ENCODE peak calls at places on chromosomes 6 and 20, in five cellular contexts. One of them, this sample, is unnamed.

GRCh38 chr20:39886650-39887190 is 802.3 kb downstream of the MAFB start:
- DNase-seq in PC-9: no peak
- DNase-seq in WTC11: no peak
- DNase-seq in activated CD8-positive, alpha-beta memory T cell treated with anti-CD3 and anti-CD28 coated beads, Interleukin-2, amount 50 U/mL, for 4 hours: no peak
- DNase-seq in cardiac fibroblast: no peak
- DNase-seq in this sample: no peak

GRCh38 chr6:26197736-26198625 is 110.8 kb downstream of the HFE start:
- DNase-seq in PC-9: peak
- DNase-seq in WTC11: no peak
- DNase-seq in activated CD8-positive, alpha-beta memory T cell treated with anti-CD3 and anti-CD28 coated beads, Interleukin-2, amount 50 U/mL, for 4 hours: peak
- DNase-seq in cardiac fibroblast: peak
- DNase-seq in this sample: no peak

GRCh38 chr20:48411906-48412305 is 415.9 kb downstream of the PREX1 start:
- DNase-seq in PC-9: no peak
- DNase-seq in WTC11: no peak
- DNase-seq in activated CD8-positive, alpha-beta memory T cell treated with anti-CD3 and anti-CD28 coated beads, Interleukin-2, amount 50 U/mL, for 4 hours: no peak
- DNase-seq in cardiac fibroblast: no peak
- DNase-seq in this sample: no peak

GRCh38 chr6:89966913-89967312 is 72.6 kb downstream of the GJA10 start:
- DNase-seq in PC-9: no peak
- DNase-seq in WTC11: no peak
- DNase-seq in activated CD8-positive, alpha-beta memory T cell treated with anti-CD3 and anti-CD28 coated beads, Interleukin-2, amount 50 U/mL, for 4 hours: no peak
- DNase-seq in cardiac fibroblast: no peak
- DNase-seq in this sample: no peak

GRCh38 chr20:56433221-56433879 is 21.3 kb downstream of the CASS4 start:
- DNase-seq in PC-9: no peak
- DNase-seq in WTC11: no peak
- DNase-seq in activated CD8-positive, alpha-beta memory T cell treated with anti-CD3 and anti-CD28 coated beads, Interleukin-2, amount 50 U/mL, for 4 hours: no peak
- DNase-seq in cardiac fibroblast: peak
- DNase-seq in this sample: no peak

GRCh38 chr6:34334796-34335416 is 57.6 kb downstream of the NUDT3 start:
- DNase-seq in PC-9: no peak
- DNase-seq in WTC11: no peak
- DNase-seq in activated CD8-positive, alpha-beta memory T cell treated with anti-CD3 and anti-CD28 coated beads, Interleukin-2, amount 50 U/mL, for 4 hours: no peak
- DNase-seq in cardiac fibroblast: peak
- DNase-seq in this sample: no peak

GRCh38 chr6:4518506-4518905 is 257.7 kb upstream of the CDYL start:
- DNase-seq in PC-9: no peak
- DNase-seq in WTC11: no peak
- DNase-seq in activated CD8-positive, alpha-beta memory T cell treated with anti-CD3 and anti-CD28 coated beads, Interleukin-2, amount 50 U/mL, for 4 hours: no peak
- DNase-seq in cardiac fibroblast: peak
- DNase-seq in this sample: no peak

GRCh38 chr6:83707829-83708545 is 914 bp downstream of the SNAP91 start:
- DNase-seq in PC-9: no peak
- DNase-seq in WTC11: peak
- DNase-seq in activated CD8-positive, alpha-beta memory T cell treated with anti-CD3 and anti-CD28 coated beads, Interleukin-2, amount 50 U/mL, for 4 hours: no peak
- DNase-seq in cardiac fibroblast: peak
- DNase-seq in this sample: no peak

GRCh38 chr20:62603021-62603906 is 39.0 kb upstream of the SLCO4A1 start:
- DNase-seq in PC-9: no peak
- DNase-seq in WTC11: no peak
- DNase-seq in activated CD8-positive, alpha-beta memory T cell treated with anti-CD3 and anti-CD28 coated beads, Interleukin-2, amount 50 U/mL, for 4 hours: peak
- DNase-seq in cardiac fibroblast: no peak
- DNase-seq in this sample: peak

GRCh38 chr6:34463299-34463698 is 2.6 kb upstream of the PACSIN1 start:
- DNase-seq in PC-9: no peak
- DNase-seq in WTC11: no peak
- DNase-seq in activated CD8-positive, alpha-beta memory T cell treated with anti-CD3 and anti-CD28 coated beads, Interleukin-2, amount 50 U/mL, for 4 hours: no peak
- DNase-seq in cardiac fibroblast: no peak
- DNase-seq in this sample: no peak

GRCh38 chr6:134097114-134097707 is 44.8 kb upstream of the SLC2A12 start:
- DNase-seq in PC-9: peak
- DNase-seq in WTC11: peak
- DNase-seq in activated CD8-positive, alpha-beta memory T cell treated with anti-CD3 and anti-CD28 coated beads, Interleukin-2, amount 50 U/mL, for 4 hours: peak
- DNase-seq in cardiac fibroblast: peak
- DNase-seq in this sample: no peak

GRCh38 chr20:17614176-17614811 is 44.4 kb downstream of the DSTN start:
- DNase-seq in PC-9: no peak
- DNase-seq in WTC11: no peak
- DNase-seq in activated CD8-positive, alpha-beta memory T cell treated with anti-CD3 and anti-CD28 coated beads, Interleukin-2, amount 50 U/mL, for 4 hours: peak
- DNase-seq in cardiac fibroblast: peak
- DNase-seq in this sample: no peak

GRCh38 chr6:99589290-99589672 is 17.4 kb upstream of the PRDM13 start:
- DNase-seq in PC-9: no peak
- DNase-seq in WTC11: peak
- DNase-seq in activated CD8-positive, alpha-beta memory T cell treated with anti-CD3 and anti-CD28 coated beads, Interleukin-2, amount 50 U/mL, for 4 hours: no peak
- DNase-seq in cardiac fibroblast: no peak
- DNase-seq in this sample: no peak

GRCh38 chr6:107554918-107555317 is 65.0 kb downstream of the SOBP start:
- DNase-seq in PC-9: no peak
- DNase-seq in WTC11: no peak
- DNase-seq in activated CD8-positive, alpha-beta memory T cell treated with anti-CD3 and anti-CD28 coated beads, Interleukin-2, amount 50 U/mL, for 4 hours: no peak
- DNase-seq in cardiac fibroblast: no peak
- DNase-seq in this sample: no peak

GRCh38 chr20:56418385-56418861 is 6.4 kb downstream of the CASS4 start:
- DNase-seq in PC-9: no peak
- DNase-seq in WTC11: no peak
- DNase-seq in activated CD8-positive, alpha-beta memory T cell treated with anti-CD3 and anti-CD28 coated beads, Interleukin-2, amount 50 U/mL, for 4 hours: no peak
- DNase-seq in cardiac fibroblast: no peak
- DNase-seq in this sample: no peak

GRCh38 chr6:79719248-79719975 is 88.3 kb downstream of the SH3BGRL2 start:
- DNase-seq in PC-9: no peak
- DNase-seq in WTC11: no peak
- DNase-seq in activated CD8-positive, alpha-beta memory T cell treated with anti-CD3 and anti-CD28 coated beads, Interleukin-2, amount 50 U/mL, for 4 hours: no peak
- DNase-seq in cardiac fibroblast: peak
- DNase-seq in this sample: no peak

This sample was measured in epithelial cell of prostate.